ENCODE peak calls at places on chromosomes 2 and 18, in seven cellular contexts. V is ascending aorta, S is mammary epithelial cell, L is HL-60, C is mesendoderm, G is HepG2, O is psoas muscle. K is an unnamed sample.

GRCh38 chr2:52874706-52875105 is 892.9 kb upstream of the CHAC2 start:
- DNase-seq in V (no peak), C (no peak), S (no peak), O (no peak), L (no peak), G (no peak), K (no peak)

GRCh38 chr2:168181825-168182224 is 65.6 kb downstream of the STK39 start:
- DNase-seq in S (no peak), C (no peak), L (no peak), O (no peak), G (no peak), V (no peak), K (no peak)

GRCh38 chr18:75216212-75216925 is 5.8 kb downstream of the TSHZ1 start:
- DNase-seq in O (no peak), G (no peak), V (no peak), C (no peak), L (no peak), S (no peak), K (no peak)

GRCh38 chr2:145751634-145752033 is 1231.7 kb upstream of the ZEB2 start:
- DNase-seq in L (peak), G (no peak), S (no peak), V (no peak), O (no peak), C (peak), K (no peak)

GRCh38 chr2:112712903-112713584 is 7.8 kb upstream of the NT5DC4 start:
- DNase-seq in L (no peak), G (peak), S (no peak), O (no peak), V (no peak), C (no peak), K (no peak)

GRCh38 chr18:48222118-48222517 is 187.1 kb downstream of the ZBTB7C start:
- DNase-seq in L (peak), C (no peak), O (peak), G (peak), S (peak), V (no peak), K (peak)

GRCh38 chr18:11747731-11748130 is 58.7 kb downstream of the GNAL start:
- DNase-seq in S (no peak), O (no peak), V (no peak), C (peak), G (no peak), L (no peak), K (no peak)

GRCh38 chr2:138277062-138277461 is 224.5 kb upstream of the SPOPL start:
- DNase-seq in L (no peak), V (no peak), O (no peak), C (peak), S (no peak), G (peak), K (no peak)

GRCh38 chr2:240797914-240798313 is 22.1 kb downstream of the KIF1A start:
- DNase-seq in L (no peak), S (no peak), O (peak), V (no peak), C (no peak), G (no peak), K (no peak)

GRCh38 chr2:196233033-196233807 is 61.8 kb upstream of the STK17B start:
- DNase-seq in G (no peak), O (peak), S (peak), V (no peak), L (no peak), C (no peak), K (peak)

GRCh38 chr2:73111300-73112025 is 1.3 kb downstream of the RAB11FIP5 start:
- DNase-seq in V (no peak), G (peak), O (no peak), L (no peak), C (peak), S (peak), K (peak)

GRCh38 chr18:13004316-13004879 is 13.2 kb downstream of the CEP192 start:
- DNase-seq in G (no peak), L (no peak), O (no peak), C (no peak), S (no peak), V (no peak), K (no peak)

GRCh38 chr2:108444941-108445840 is 3.8 kb upstream of the GCC2 start:
- DNase-seq in C (peak), G (no peak), L (no peak), V (no peak), S (peak), O (no peak), K (peak)

GRCh38 chr18:25921677-25922421 is 168.6 kb downstream of the SS18 start:
- DNase-seq in V (no peak), G (peak), L (peak), S (peak), O (no peak), C (peak), K (no peak)

GRCh38 chr2:54520687-54521086 is 64.6 kb downstream of the SPTBN1 start:
- DNase-seq in O (no peak), S (peak), G (no peak), L (no peak), C (no peak), V (no peak), K (peak)

GRCh38 chr2:234165421-234165820 is 114.9 kb downstream of the SPP2 start:
- DNase-seq in S (peak), V (no peak), G (no peak), L (no peak), O (no peak), C (no peak), K (no peak)

GRCh38 chr2:9797086-9797485 is 46.2 kb upstream of the TAF1B start:
- DNase-seq in C (no peak), V (no peak), L (no peak), G (no peak), S (no peak), O (no peak), K (no peak)

GRCh38 chr2:20040489-20041172 is 10.8 kb downstream of the LAPTM4A start:
- DNase-seq in S (peak), C (peak), G (no peak), V (no peak), O (no peak), L (no peak), K (peak)

GRCh38 chr2:1584691-1585485 is 159.4 kb downstream of the PXDN start:
- DNase-seq in V (no peak), C (no peak), S (no peak), L (no peak), O (no peak), G (no peak), K (no peak)

GRCh38 chr2:10286216-10287037 is 16.3 kb upstream of the HPCAL1 start:
- DNase-seq in S (no peak), O (peak), G (no peak), C (no peak), L (no peak), V (no peak), K (no peak)

GRCh38 chr2:159129301-159129700 is 157.2 kb downstream of the WDSUB1 start:
- DNase-seq in S (no peak), C (no peak), V (no peak), G (no peak), L (no peak), O (no peak), K (no peak)

GRCh38 chr2:10934308-10934978 is 22.7 kb downstream of the KCNF1 start:
- DNase-seq in L (no peak), O (no peak), V (no peak), C (no peak), G (peak), S (no peak), K (no peak)

GRCh38 chr2:234770715-234771141 is 181.1 kb upstream of the SH3BP4 start:
- DNase-seq in V (no peak), L (no peak), O (no peak), C (peak), S (no peak), G (peak), K (no peak)

GRCh38 chr2:112157472-112157871 is 19.3 kb downstream of the FBLN7 start:
- DNase-seq in O (no peak), V (no peak), L (no peak), C (no peak), G (no peak), S (no peak), K (no peak)

GRCh38 chr2:101012706-101013181 is 10.7 kb downstream of the RPL31 start:
- DNase-seq in G (peak), S (peak), C (peak), V (no peak), L (no peak), O (no peak), K (no peak)

GRCh38 chr2:153606623-153607022 is 128.1 kb upstream of the RPRM start:
- DNase-seq in C (no peak), O (no peak), G (no peak), L (no peak), V (no peak), S (no peak), K (no peak)

GRCh38 chr2:219358170-219359075 is 25.9 kb upstream of the RESP18 start:
- DNase-seq in O (no peak), S (no peak), G (no peak), C (no peak), V (no peak), L (no peak), K (no peak)

GRCh38 chr2:204669386-204669785 is 124.1 kb downstream of the PARD3B start:
- DNase-seq in S (no peak), V (no peak), O (no peak), G (no peak), L (no peak), C (no peak), K (no peak)

GRCh38 chr2:160687629-160688028 is 194.0 kb upstream of the RBMS1 start:
- DNase-seq in G (no peak), L (no peak), V (no peak), C (no peak), S (no peak), O (no peak), K (no peak)

GRCh38 chr2:196059491-196059960 is 9.1 kb downstream of the DNAH7 start:
- DNase-seq in S (peak), O (no peak), V (no peak), G (no peak), C (peak), L (no peak), K (no peak)

DNA sequence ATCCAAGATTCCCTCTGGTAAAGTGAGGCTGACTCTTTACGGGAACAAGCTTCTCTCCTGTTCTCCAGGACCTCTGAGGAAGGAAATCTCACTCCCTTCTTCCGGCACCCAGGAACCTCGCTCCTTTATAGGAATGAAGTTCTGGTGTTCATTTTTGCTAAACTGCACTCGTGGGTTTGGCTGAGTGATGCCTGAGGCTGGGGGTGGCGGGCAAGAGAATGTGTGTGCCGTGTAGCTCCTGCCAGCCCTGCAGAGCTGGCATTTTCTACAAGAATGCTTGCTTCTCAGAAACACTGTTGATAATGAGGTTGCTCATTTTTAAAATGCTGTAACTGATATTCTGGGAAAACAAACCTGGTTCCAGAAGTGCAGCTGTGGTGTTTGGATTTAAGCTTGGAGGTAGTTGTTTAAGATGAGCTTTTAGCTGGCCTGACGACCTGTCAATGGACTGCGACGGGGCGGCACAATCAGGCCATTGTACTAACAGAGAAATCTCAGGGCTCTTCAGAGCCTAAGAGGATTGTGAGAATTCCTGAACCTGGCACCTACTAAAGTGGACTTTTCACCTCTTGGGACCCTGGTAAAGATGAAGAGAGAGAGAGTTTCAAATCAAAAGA is 511.9 kb upstream of the TNP1 start:
- DNase-seq in S (no peak), C (peak), O (no peak), G (peak), L (no peak), V (no peak), K (no peak)
- H3K27ac ChIP-seq in S (no peak), C (no peak), O (no peak), G (no peak), L (no peak), V (peak), K (no peak)

DNA sequence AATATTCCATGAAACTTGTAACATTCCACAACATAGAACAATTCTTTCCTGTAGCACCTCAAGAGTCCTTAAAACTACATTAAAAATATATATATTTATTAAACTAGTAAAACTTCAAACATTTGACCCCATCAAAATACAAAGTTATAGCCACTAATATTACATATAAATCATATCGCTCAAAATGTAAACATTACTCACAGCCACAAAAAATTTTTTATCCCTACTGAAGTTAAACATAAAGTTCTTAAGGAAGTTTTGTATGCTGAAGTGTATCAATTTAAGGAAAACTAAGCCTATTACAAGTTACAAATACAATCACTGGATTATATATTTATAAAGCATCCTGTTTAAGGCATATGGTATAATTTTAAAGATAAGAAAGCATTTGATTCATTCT is 80.3 kb upstream of the DNER start:
- DNase-seq in V (no peak), C (no peak), O (no peak), G (no peak), L (no peak), S (no peak), K (no peak)
- H3K27ac ChIP-seq in V (no peak), C (no peak), O (no peak), G (no peak), L (no peak), S (no peak), K (no peak)

GRCh38 chr2:238226698-238227586 is 12.9 kb downstream of the HES6 start:
- DNase-seq in L (no peak), C (no peak), G (no peak), V (no peak), S (no peak), O (no peak), K (no peak)

GRCh38 chr2:238230699-238231098 is 9.1 kb downstream of the HES6 start:
- DNase-seq in G (no peak), C (no peak), O (no peak), S (no peak), L (no peak), V (no peak), K (no peak)

GRCh38 chr2:238225911-238226697 is 13.7 kb downstream of the HES6 start:
- DNase-seq in C (no peak), S (no peak), G (no peak), O (no peak), V (no peak), L (no peak), K (no peak)

GRCh38 chr2:238227587-238228032 is 12.2 kb downstream of the HES6 start:
- DNase-seq in C (no peak), O (no peak), S (no peak), V (no peak), G (no peak), L (no peak), K (no peak)

GRCh38 chr2:238228700-238229099 is 11.1 kb downstream of the HES6 start:
- DNase-seq in V (no peak), O (no peak), L (no peak), G (no peak), S (no peak), C (no peak), K (no peak)
- H3K27ac ChIP-seq in V (peak), O (no peak), L (no peak), G (no peak), S (no peak), C (no peak), K (no peak)

DNA sequence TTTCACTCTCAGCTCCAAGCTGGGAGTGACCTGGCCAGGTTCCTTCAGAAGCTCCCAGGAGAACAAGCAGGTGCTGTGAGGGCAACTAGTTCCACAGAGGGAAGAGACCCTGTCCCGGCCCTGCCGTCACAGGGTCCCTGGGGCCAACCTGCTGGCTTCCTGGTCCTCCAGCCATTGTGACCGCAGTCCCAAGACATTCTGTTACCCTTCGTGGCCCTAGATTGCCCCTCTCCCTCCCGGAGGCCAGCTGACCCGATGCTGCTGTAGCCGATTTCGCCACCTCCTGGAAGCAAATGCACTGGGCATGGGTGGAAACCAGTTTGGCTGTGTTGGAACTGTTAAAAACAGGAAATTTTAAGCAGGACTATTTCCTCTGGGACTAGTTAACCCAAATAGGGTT is 55.4 kb downstream of the EPAS1 start:
- DNase-seq in C (no peak), L (no peak), G (no peak), S (no peak), V (no peak), O (no peak), K (no peak)
- H3K27ac ChIP-seq in C (no peak), L (no peak), G (no peak), S (no peak), V (peak), O (peak), K (no peak)

GRCh38 chr18:50716902-50717301 is 102.9 kb downstream of the MRO start:
- DNase-seq in C (no peak), L (no peak), V (no peak), S (no peak), O (no peak), G (no peak), K (no peak)

GRCh38 chr18:50721006-50721405 is 98.8 kb downstream of the MRO start:
- DNase-seq in G (no peak), L (no peak), C (no peak), V (no peak), S (no peak), O (no peak), K (no peak)

GRCh38 chr18:50720281-50720680 is 99.5 kb downstream of the MRO start:
- DNase-seq in C (peak), S (no peak), O (no peak), V (no peak), G (no peak), L (no peak), K (peak)

GRCh38 chr18:50722311-50722710 is 97.5 kb downstream of the MRO start:
- DNase-seq in O (no peak), V (no peak), L (no peak), G (no peak), C (peak), S (no peak), K (no peak)

DNA sequence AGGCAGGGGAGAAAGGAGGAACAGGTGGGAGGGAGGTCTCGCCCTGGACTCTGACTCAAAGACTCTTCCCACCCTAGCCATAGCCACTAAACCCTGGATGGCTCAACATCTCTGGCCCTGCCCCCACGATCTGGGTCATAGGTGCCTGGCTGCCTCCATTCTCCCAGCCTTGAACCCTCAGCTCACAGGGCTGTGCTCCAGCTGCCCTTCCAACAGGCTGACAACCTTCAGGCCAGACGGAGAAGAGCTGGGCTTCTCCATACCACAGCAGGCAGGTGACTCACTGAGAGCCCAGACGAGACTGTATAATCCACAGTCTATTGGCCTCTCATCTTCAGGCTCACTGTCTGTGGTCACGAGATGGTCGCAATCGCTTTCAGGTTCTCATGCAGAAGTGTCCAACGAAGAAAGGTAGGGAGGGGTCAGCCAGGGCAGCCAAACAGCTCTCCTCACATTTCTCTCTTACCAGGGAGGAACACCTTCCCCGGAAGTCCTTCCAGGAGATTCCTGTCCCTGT is 100.3 kb downstream of the MRO start:
- DNase-seq in L (no peak), S (no peak), C (no peak), O (no peak), V (no peak), G (no peak), K (no peak)
- H3K27ac ChIP-seq in L (no peak), S (no peak), C (no peak), O (no peak), V (no peak), G (no peak), K (no peak)

GRCh38 chr2:226660124-226660523 is 139.5 kb downstream of the IRS1 start:
- DNase-seq in G (no peak), O (no peak), C (no peak), L (no peak), S (no peak), V (no peak), K (no peak)

GRCh38 chr2:226657340-226658053 is 142.1 kb downstream of the IRS1 start:
- DNase-seq in C (no peak), V (no peak), O (no peak), G (peak), S (no peak), L (no peak), K (no peak)

GRCh38 chr2:226658555-226658954 is 141.1 kb downstream of the IRS1 start:
- DNase-seq in V (no peak), S (peak), G (no peak), L (no peak), O (no peak), C (no peak), K (peak)

GRCh38 chr2:226660524-226660923 is 139.1 kb downstream of the IRS1 start:
- DNase-seq in C (peak), L (no peak), S (peak), V (peak), G (no peak), O (no peak), K (no peak)

GRCh38 chr2:226659416-226659815 is 140.2 kb downstream of the IRS1 start:
- DNase-seq in C (no peak), L (no peak), S (no peak), O (no peak), G (no peak), V (no peak), K (no peak)
- H3K27ac ChIP-seq in C (no peak), L (no peak), S (no peak), O (peak), G (no peak), V (peak), K (no peak)

DNA sequence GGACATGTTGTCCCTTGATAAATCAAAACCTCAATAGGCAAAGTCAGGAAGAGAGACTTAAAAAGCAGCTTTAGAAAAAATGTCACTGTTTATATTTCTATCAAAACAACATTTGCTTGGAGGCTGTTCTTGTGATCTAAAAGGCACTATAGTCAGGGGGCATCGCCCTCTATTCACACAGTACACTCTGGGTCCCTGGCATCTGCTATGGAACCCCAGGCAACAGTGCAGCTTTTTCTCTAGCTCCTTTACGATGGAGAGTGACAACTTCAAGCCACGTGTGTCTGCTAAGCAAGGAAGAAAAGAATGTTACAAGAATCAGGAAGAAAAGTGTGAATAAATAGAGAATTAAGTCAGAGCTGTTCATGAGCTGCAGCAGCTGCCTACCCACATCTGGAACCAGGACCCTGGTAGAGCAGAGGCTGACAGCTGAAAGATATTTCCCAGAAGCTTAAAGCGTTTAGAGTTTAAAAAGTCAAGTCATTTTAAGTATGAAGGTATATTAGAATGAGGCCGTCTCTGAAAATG is 11.2 kb downstream of the RND3 start:
- DNase-seq in V (no peak), L (no peak), O (no peak), S (no peak), G (no peak), C (no peak), K (peak)
- H3K27ac ChIP-seq in V (peak), L (no peak), O (peak), S (peak), G (no peak), C (no peak), K (peak)

GRCh38 chr2:44348385-44348784 is 12.9 kb downstream of the PREPL start:
- DNase-seq in V (no peak), L (no peak), G (no peak), C (no peak), S (no peak), O (no peak), K (no peak)
- H3K27ac ChIP-seq in V (peak), L (no peak), G (no peak), C (no peak), S (no peak), O (no peak), K (no peak)